ENCODE peak calls at places on chromosome 4, in five cellular contexts. G is fibroblast of lung, J is lower lobe of right lung, H is aorta, S is adipocyte. E is an unnamed sample.

GRCh38 chr4:65589331-65589730 is 81.0 kb downstream of the EPHA5 start:
- DNase-seq in G (no peak), S (no peak), H (no peak), J (no peak), E (no peak)

GRCh38 chr4:9924750-9925149 is 96.5 kb downstream of the SLC2A9 start:
- DNase-seq in J (no peak), H (no peak), G (no peak), S (no peak), E (no peak)

GRCh38 chr4:169404959-169405358 is 134.2 kb upstream of the SH3RF1 start:
- DNase-seq in S (peak; percentile 67), H (no peak), G (no peak), J (no peak), E (no peak)

GRCh38 chr4:46878641-46879040 is 30.4 kb downstream of the COX7B2 start:
- DNase-seq in G (no peak), J (no peak), H (no peak), S (no peak), E (no peak)

GRCh38 chr4:8035371-8035780 is 95.7 kb upstream of the AFAP1 start:
- DNase-seq in G (peak; percentile 41), H (no peak), S (peak; percentile 46), J (no peak), E (no peak)

GRCh38 chr4:158020734-158021346 is 152.0 kb downstream of the GASK1B start:
- DNase-seq in H (no peak), J (no peak), S (peak; percentile 80), G (peak; percentile 93), E (peak; percentile 69)

GRCh38 chr4:157521916-157522315 is 301.4 kb downstream of the GRIA2 start:
- DNase-seq in S (no peak), G (no peak), J (no peak), H (no peak), E (no peak)

GRCh38 chr4:124060261-124060918 is 652.1 kb downstream of the ANKRD50 start:
- DNase-seq in H (no peak), S (peak; percentile 68), J (no peak), G (peak; percentile 50), E (no peak)

GRCh38 chr4:163353054-163353453 is 9.4 kb downstream of the NPY5R start:
- DNase-seq in G (no peak), S (no peak), H (no peak), J (no peak), E (no peak)

GRCh38 chr4:80685219-80685618 is 345.3 kb upstream of the BMP3 start:
- DNase-seq in G (no peak), H (no peak), J (no peak), S (peak; percentile 75), E (no peak)

GRCh38 chr4:167688660-167689142 is 403.6 kb upstream of the ANXA10 start:
- DNase-seq in H (no peak), J (no peak), G (no peak), S (no peak), E (no peak)

GRCh38 chr4:187276786-187277408 is 553.2 kb upstream of the FAT1 start:
- DNase-seq in J (no peak), G (peak; percentile 74), H (no peak), S (no peak), E (no peak)

GRCh38 chr4:78484574-78484973 is 67.0 kb upstream of the ANXA3 start:
- DNase-seq in G (no peak), S (no peak), H (no peak), J (no peak), E (no peak)

GRCh38 chr4:165470009-165470408 is 91.2 kb downstream of the CPE start:
- DNase-seq in H (no peak), G (no peak), J (no peak), S (no peak), E (no peak)

GRCh38 chr4:151207868-151208267 is 69.1 kb upstream of the PRSS48 start:
- DNase-seq in S (no peak), G (no peak), J (no peak), H (no peak), E (no peak)

GRCh38 chr4:5497489-5497888 is 210.9 kb downstream of the EVC2 start:
- DNase-seq in S (no peak), H (no peak), J (no peak), G (no peak), E (no peak)

GRCh38 chr4:7854697-7855370 is 84.8 kb downstream of the AFAP1 start:
- DNase-seq in H (no peak), J (no peak), S (no peak), G (no peak), E (no peak)

GRCh38 chr4:17335371-17335770 is 176.5 kb downstream of the QDPR start:
- DNase-seq in S (no peak), G (no peak), J (no peak), H (no peak), E (no peak)

GRCh38 chr4:48985976-48986653 is at the start of gene CWH43:
- DNase-seq in H (peak; percentile 69), S (no peak), J (peak; percentile 39), G (no peak), E (no peak)
- H3K4me3 ChIP-seq in H (no peak within 1 kb of the TSS), S (no peak within 1 kb of the TSS), J (peak within 1 kb of the TSS; percentile 10), G (no peak within 1 kb of the TSS), E (no peak within 1 kb of the TSS)

GRCh38 chr4:42637104-42637503 is 19.8 kb downstream of the ATP8A1 start:
- DNase-seq in S (no peak), J (no peak), G (no peak), H (no peak), E (no peak)
- H3K4me3 ChIP-seq in S (no peak overlapping the region), J (no peak overlapping the region), G (no peak overlapping the region), H (no peak overlapping the region), E (no peak overlapping the region)

DNA sequence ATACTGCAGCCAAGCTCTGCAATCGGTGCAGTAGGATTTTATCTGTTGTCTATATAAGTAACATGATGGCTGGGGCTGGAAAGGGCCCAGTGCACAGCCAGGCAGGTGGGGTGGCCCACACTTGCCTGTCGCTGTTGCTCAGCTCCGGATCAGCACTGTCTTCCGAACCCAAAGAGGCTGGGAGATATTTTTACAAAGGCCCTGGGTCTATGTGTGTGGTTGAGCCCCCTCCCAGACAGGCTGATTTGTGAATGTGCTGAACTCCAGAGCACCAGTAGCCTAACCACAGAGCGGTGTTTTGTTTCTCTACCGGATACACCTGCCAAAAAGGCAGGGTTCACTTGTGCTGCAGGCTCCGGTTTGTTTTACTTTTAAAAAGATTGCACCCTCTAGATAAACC is 33.5 kb upstream of the CHRNA9 start:
- DNase-seq in G (no peak), H (no peak), J (no peak), S (no peak), E (no peak)
- H3K4me3 ChIP-seq in G (no peak overlapping the region), H (no peak overlapping the region), J (no peak overlapping the region), S (no peak overlapping the region), E (no peak overlapping the region)

DNA sequence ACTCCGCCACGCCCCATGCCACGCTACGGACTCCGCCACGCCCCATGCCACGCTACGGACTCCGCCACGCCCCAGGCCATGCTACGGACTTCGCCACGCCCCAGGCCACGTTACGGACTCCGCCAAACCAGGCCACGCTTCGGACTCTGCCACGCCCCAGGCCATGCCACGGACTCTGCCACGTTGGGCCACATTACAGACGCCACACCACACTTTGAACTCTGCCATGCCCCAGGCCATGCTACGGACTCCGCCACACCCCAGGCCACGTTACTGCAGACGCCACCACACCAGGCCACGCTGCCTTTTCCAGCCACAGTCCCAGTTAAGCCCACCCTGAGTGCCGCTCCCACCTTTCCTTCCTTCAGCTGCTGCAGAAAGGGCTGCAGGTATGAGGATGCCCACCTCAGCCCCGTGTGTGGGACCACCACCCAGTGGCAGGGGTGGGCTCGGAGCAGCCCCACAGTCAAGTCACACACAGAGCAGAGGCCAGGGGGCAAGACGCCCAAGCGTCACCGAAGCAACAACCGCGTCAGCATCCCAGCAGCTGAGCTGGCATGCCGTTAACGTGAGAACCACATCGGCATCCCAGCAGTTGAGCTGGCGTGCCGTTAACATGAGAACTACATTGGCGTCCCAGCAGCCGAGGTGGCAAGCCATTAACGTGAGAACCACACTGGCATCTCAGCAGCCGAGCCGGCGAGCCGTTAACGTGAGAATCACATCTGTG is 26.5 kb downstream of the GAK start:
- DNase-seq in G (no peak), S (no peak), J (no peak), H (no peak), E (no peak)
- H3K4me3 ChIP-seq in G (no peak overlapping the region), S (no peak overlapping the region), J (no peak overlapping the region), H (no peak overlapping the region), E (no peak overlapping the region)

GRCh38 chr4:121072080-121072835 is at the start of gene NDNF:
- DNase-seq in H (peak; percentile 83), G (peak; percentile 54), S (peak; percentile 77), J (peak; percentile 80), E (no peak)
- H3K4me3 ChIP-seq in H (peak within 1 kb of the TSS; percentile 57), G (peak within 1 kb of the TSS; percentile 69), S (peak within 1 kb of the TSS; percentile 87), J (peak within 1 kb of the TSS; percentile 68), E (peak within 1 kb of the TSS; percentile 57)

E was measured in AG04449.